ENCODE peak calls at places on chromosomes 13 and 19, in nine cellular contexts. U is fibroblast of the conjunctiva; W is T-helper 17 cell; P is hippocampal formation; I is activated CD4-positive, alpha-beta memory T cell treated with anti-CD3 and anti-CD28 coated beads for 36 hours; B is pulmonary artery endothelial cell; A is T-cell; G is T-helper 1 cell; V is SK-MEL-5. R is an unnamed sample.

GRCh38 chr19:4506449-4507149 is 11.7 kb downstream of the PLIN4 start:
- DNase-seq in U (no peak), W (no peak), P (no peak), I (peak; percentile 25), B (peak; percentile 26), A (no peak), G (no peak), V (no peak), R (no peak)

GRCh38 chr13:74210693-74211393 is 76.6 kb upstream of the KLF12 start:
- DNase-seq in U (peak; percentile 95), W (no peak), P (no peak), I (no peak), B (no peak), A (no peak), G (no peak), V (peak; percentile 67), R (no peak)

GRCh38 chr19:48814895-48815294 is 4.1 kb upstream of the BCAT2 start:
- DNase-seq in U (no peak), W (no peak), P (no peak), I (no peak), B (no peak), A (no peak), G (no peak), V (no peak), R (no peak)

GRCh38 chr19:35345671-35346111 is 2.0 kb upstream of the FFAR1 start:
- DNase-seq in U (no peak), W (no peak), P (no peak), I (peak; percentile 15), B (no peak), A (no peak), G (no peak), V (no peak), R (no peak)

GRCh38 chr19:743168-743687 is 7.7 kb upstream of the MISP start:
- DNase-seq in U (no peak), W (no peak), P (no peak), I (no peak), B (no peak), A (no peak), G (no peak), V (no peak), R (no peak)

GRCh38 chr19:30606114-30607050 is 234.2 kb downstream of the ZNF536 start:
- DNase-seq in U (no peak), W (no peak), P (no peak), I (no peak), B (no peak), A (no peak), G (no peak), V (no peak), R (no peak)

GRCh38 chr19:6047741-6048231 is 62.5 kb downstream of the RFX2 start:
- DNase-seq in U (no peak), W (no peak), P (no peak), I (no peak), B (no peak), A (no peak), G (no peak), V (peak; percentile 62), R (peak; percentile 75)

GRCh38 chr13:28327761-28328607 is 166.9 kb downstream of the FLT1 start:
- DNase-seq in U (no peak), W (no peak), P (no peak), I (no peak), B (no peak), A (no peak), G (no peak), V (no peak), R (no peak)

GRCh38 chr13:90375851-90376250 is 971.6 kb upstream of the MIR17HG start:
- DNase-seq in U (no peak), W (no peak), P (no peak), I (no peak), B (no peak), A (no peak), G (no peak), V (no peak), R (no peak)

GRCh38 chr13:73273276-73273675 is 214.5 kb downstream of the KLF5 start:
- DNase-seq in U (no peak), W (no peak), P (no peak), I (no peak), B (no peak), A (no peak), G (no peak), V (no peak), R (no peak)

GRCh38 chr19:18408053-18408476 is 10.6 kb upstream of the LRRC25 start:
- DNase-seq in U (no peak), W (no peak), P (no peak), I (peak; percentile 46), B (no peak), A (no peak), G (no peak), V (peak; percentile 59), R (no peak)

GRCh38 chr13:54536112-54536511 is 1507.5 kb downstream of the OLFM4 start:
- DNase-seq in U (no peak), W (no peak), P (no peak), I (no peak), B (no peak), A (no peak), G (no peak), V (peak; percentile 64), R (no peak)

GRCh38 chr13:84574851-84575250 is 692.6 kb upstream of the SLITRK1 start:
- DNase-seq in U (peak; percentile 20), W (no peak), P (no peak), I (no peak), B (no peak), A (no peak), G (no peak), V (peak; percentile 37), R (no peak)